ENCODE peak calls at places on chromosomes 13 and 19, in four cellular contexts. One of them, this sample, is unnamed.

GRCh38 chr19:29329460-29330134 is 116.6 kb upstream of the UQCRFS1 start:
- DNase-seq in brain microvascular endothelial cell: no peak
- DNase-seq in IMR-90: no peak
- DNase-seq in astrocyte of the cerebellum: no peak
- DNase-seq in this sample: no peak

GRCh38 chr13:98108330-98108729 is 34.6 kb upstream of the FARP1 start:
- DNase-seq in brain microvascular endothelial cell: no peak
- DNase-seq in IMR-90: peak
- DNase-seq in astrocyte of the cerebellum: no peak
- DNase-seq in this sample: no peak

GRCh38 chr19:51418707-51419106 is 1.3 kb upstream of the SIGLEC10 start:
- DNase-seq in brain microvascular endothelial cell: no peak
- DNase-seq in IMR-90: no peak
- DNase-seq in astrocyte of the cerebellum: no peak
- DNase-seq in this sample: no peak

GRCh38 chr19:48170817-48171347 is 402 bp downstream of the ZSWIM9 start:
- DNase-seq in brain microvascular endothelial cell: no peak
- DNase-seq in IMR-90: no peak
- DNase-seq in astrocyte of the cerebellum: no peak
- DNase-seq in this sample: no peak

GRCh38 chr19:45020071-45020470 is 18.8 kb upstream of the CLASRP start:
- DNase-seq in brain microvascular endothelial cell: no peak
- DNase-seq in IMR-90: no peak
- DNase-seq in astrocyte of the cerebellum: no peak
- DNase-seq in this sample: no peak

GRCh38 chr13:43428545-43429287 is 358.1 kb downstream of the ENOX1 start:
- DNase-seq in brain microvascular endothelial cell: no peak
- DNase-seq in IMR-90: no peak
- DNase-seq in astrocyte of the cerebellum: no peak
- DNase-seq in this sample: no peak

GRCh38 chr19:33397536-33398360 is 24.2 kb downstream of the CEBPG start:
- DNase-seq in brain microvascular endothelial cell: no peak
- DNase-seq in IMR-90: no peak
- DNase-seq in astrocyte of the cerebellum: no peak
- DNase-seq in this sample: no peak

GRCh38 chr13:30623392-30623791 is 5.7 kb downstream of the USPL1 start:
- DNase-seq in brain microvascular endothelial cell: peak
- DNase-seq in IMR-90: no peak
- DNase-seq in astrocyte of the cerebellum: no peak
- DNase-seq in this sample: no peak

GRCh38 chr19:4868286-4868834 is 893 bp upstream of the PLIN3 start:
- DNase-seq in brain microvascular endothelial cell: no peak
- DNase-seq in IMR-90: no peak
- DNase-seq in astrocyte of the cerebellum: no peak
- DNase-seq in this sample: no peak

GRCh38 chr13:71799320-71799719 is 67.7 kb downstream of the DACH1 start:
- DNase-seq in brain microvascular endothelial cell: no peak
- DNase-seq in IMR-90: no peak
- DNase-seq in astrocyte of the cerebellum: no peak
- DNase-seq in this sample: no peak

GRCh38 chr13:65855276-65855675 is 1374.9 kb downstream of the PCDH9 start:
- DNase-seq in brain microvascular endothelial cell: no peak
- DNase-seq in IMR-90: peak
- DNase-seq in astrocyte of the cerebellum: no peak
- DNase-seq in this sample: peak

GRCh38 chr19:44212865-44213346 is 574 bp downstream of the ZNF227 start:
- DNase-seq in brain microvascular endothelial cell: peak
- DNase-seq in IMR-90: peak
- DNase-seq in astrocyte of the cerebellum: no peak
- DNase-seq in this sample: no peak

GRCh38 chr13:59873309-59873708 is 290.4 kb downstream of the DIAPH3 start:
- DNase-seq in brain microvascular endothelial cell: no peak
- DNase-seq in IMR-90: no peak
- DNase-seq in astrocyte of the cerebellum: no peak
- DNase-seq in this sample: no peak

GRCh38 chr19:17448190-17448967 is at the start of gene TMEM221:
- DNase-seq in brain microvascular endothelial cell: no peak
- DNase-seq in IMR-90: no peak
- DNase-seq in astrocyte of the cerebellum: no peak
- DNase-seq in this sample: no peak

DNA sequence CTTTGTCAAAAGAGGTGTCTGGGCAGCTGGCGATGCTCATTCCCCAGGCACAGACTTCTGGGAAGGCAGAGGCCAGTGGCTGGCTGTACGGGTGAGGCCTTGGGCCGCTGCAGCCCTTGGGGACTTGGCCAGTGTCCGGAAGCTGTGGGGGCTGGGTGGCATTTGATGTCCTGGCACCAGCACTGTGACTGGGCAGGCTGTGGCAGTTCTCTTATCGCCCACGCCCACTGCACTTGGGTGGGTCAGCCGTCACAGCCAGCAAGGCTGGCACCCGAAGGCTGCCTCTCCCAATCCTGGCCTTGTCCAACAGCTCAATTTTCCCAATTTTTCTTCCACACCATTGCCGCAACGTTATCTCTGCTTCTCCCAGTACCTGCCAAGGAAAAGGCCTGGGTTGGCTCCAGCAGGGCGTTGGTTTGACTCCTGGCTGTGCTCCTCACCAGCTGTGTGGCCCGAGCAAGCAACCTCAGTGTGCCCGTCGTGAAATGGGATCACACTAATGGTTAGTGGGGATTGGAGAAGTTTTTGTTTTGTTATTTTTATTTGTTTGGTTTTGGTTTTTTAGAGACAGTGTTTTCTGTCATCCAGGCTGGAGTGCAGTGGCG is 12.7 kb upstream of the SLC44A2 start:
- DNase-seq in brain microvascular endothelial cell: no peak
- DNase-seq in IMR-90: no peak
- DNase-seq in astrocyte of the cerebellum: no peak
- DNase-seq in this sample: no peak
- H3K4me3 ChIP-seq in brain microvascular endothelial cell: no peak
- H3K4me3 ChIP-seq in IMR-90: no peak
- H3K4me3 ChIP-seq in astrocyte of the cerebellum: no peak
- H3K4me3 ChIP-seq in this sample: no peak

GRCh38 chr19:37963190-37963947 is 56.4 kb downstream of the SIPA1L3 start:
- DNase-seq in brain microvascular endothelial cell: peak
- DNase-seq in IMR-90: peak
- DNase-seq in astrocyte of the cerebellum: peak
- DNase-seq in this sample: no peak
- H3K4me3 ChIP-seq in brain microvascular endothelial cell: no peak
- H3K4me3 ChIP-seq in IMR-90: no peak
- H3K4me3 ChIP-seq in astrocyte of the cerebellum: no peak
- H3K4me3 ChIP-seq in this sample: no peak

GRCh38 chr19:39206122-39206521 is 2.1 kb upstream of the SYCN start:
- DNase-seq in brain microvascular endothelial cell: no peak
- DNase-seq in IMR-90: no peak
- DNase-seq in astrocyte of the cerebellum: no peak
- DNase-seq in this sample: no peak
- H3K4me3 ChIP-seq in brain microvascular endothelial cell: no peak
- H3K4me3 ChIP-seq in IMR-90: no peak
- H3K4me3 ChIP-seq in astrocyte of the cerebellum: no peak
- H3K4me3 ChIP-seq in this sample: no peak

DNA sequence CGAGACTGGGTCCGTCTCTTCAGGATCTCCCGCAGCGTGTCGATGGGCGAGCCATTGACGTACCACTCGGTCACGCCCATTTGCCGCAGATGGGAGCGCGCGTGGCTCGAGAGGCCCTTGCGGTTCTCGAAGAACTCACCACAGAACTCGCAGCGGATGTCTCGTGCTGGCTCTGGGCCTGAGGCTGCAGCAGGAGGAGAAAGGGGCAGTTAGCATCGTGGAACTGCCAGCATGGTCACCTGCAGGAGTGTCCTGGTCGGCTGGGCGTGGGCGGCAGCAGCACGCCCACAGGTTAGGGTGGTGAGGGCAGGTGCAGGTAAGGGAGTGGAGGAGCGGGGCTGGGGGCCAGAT is 8.5 kb upstream of the AKAP8L start:
- DNase-seq in brain microvascular endothelial cell: no peak
- DNase-seq in IMR-90: no peak
- DNase-seq in astrocyte of the cerebellum: no peak
- DNase-seq in this sample: no peak
- H3K4me3 ChIP-seq in brain microvascular endothelial cell: no peak
- H3K4me3 ChIP-seq in IMR-90: no peak
- H3K4me3 ChIP-seq in astrocyte of the cerebellum: no peak
- H3K4me3 ChIP-seq in this sample: no peak

This sample was measured in skeletal muscle cell.